ENCODE peak calls at places on chromosome 6, in ten cellular contexts. Z is psoas muscle, B is germinal center, C is T-helper 1 cell, Q is iris pigment epithelial cell, X is islet precursor cell, J is activated B cell treated with CpG ODN at 0.5 μM for 24 hours, L is fibroblast of mammary gland, G is A673, U is A549. V is an unnamed sample.

GRCh38 chr6:107304421-107305025 is 154.8 kb downstream of the PDSS2 start:
- DNase-seq in Z (no peak), B (no peak), C (no peak), Q (peak; percentile 43), X (peak; percentile 69), J (no peak), L (peak; percentile 39), G (no peak), U (no peak), V (no peak)

GRCh38 chr6:167210375-167211295 is 52.9 kb upstream of the GPR31 start:
- DNase-seq in Z (no peak), B (no peak), C (no peak), Q (no peak), X (peak; percentile 94), J (no peak), L (no peak), G (no peak), U (no peak), V (no peak)

GRCh38 chr6:154127638-154128037 is 88.6 kb downstream of the OPRM1 start:
- DNase-seq in Z (no peak), B (no peak), C (no peak), Q (no peak), X (no peak), J (no peak), L (no peak), G (peak; percentile 49), U (no peak), V (no peak)

GRCh38 chr6:31826793-31827285 is 699 bp upstream of the HSPA1B start:
- DNase-seq in Z (peak; percentile 93), B (peak; percentile 68), C (no peak), Q (peak; percentile 83), X (no peak), J (no peak), L (peak; percentile 88), G (peak; percentile 87), U (peak; percentile 53), V (no peak)

GRCh38 chr6:165556116-165556843 is 106.8 kb downstream of the PDE10A start:
- DNase-seq in Z (no peak), B (no peak), C (no peak), Q (peak; percentile 18), X (no peak), J (no peak), L (no peak), G (no peak), U (no peak), V (no peak)

GRCh38 chr6:154463573-154464419 is 46.7 kb downstream of the CNKSR3 start:
- DNase-seq in Z (no peak), B (no peak), C (no peak), Q (no peak), X (no peak), J (no peak), L (no peak), G (no peak), U (no peak), V (no peak)

GRCh38 chr6:7137335-7138106 is 29.8 kb downstream of the RREB1 start:
- DNase-seq in Z (peak; percentile 76), B (peak; percentile 38), C (peak; percentile 23), Q (peak; percentile 73), X (peak; percentile 73), J (no peak), L (peak; percentile 69), G (peak; percentile 76), U (no peak), V (peak; percentile 58)

GRCh38 chr6:135212935-135213334 is 31.8 kb downstream of the MYB start:
- DNase-seq in Z (no peak), B (no peak), C (no peak), Q (peak; percentile 74), X (no peak), J (no peak), L (peak; percentile 34), G (no peak), U (no peak), V (peak; percentile 21)

GRCh38 chr6:152295346-152295745 is 341.8 kb downstream of the SYNE1 start:
- DNase-seq in Z (no peak), B (no peak), C (no peak), Q (peak; percentile 97), X (no peak), J (no peak), L (peak; percentile 99), G (no peak), U (no peak), V (no peak)

GRCh38 chr6:43246301-43247114 is 3.2 kb downstream of the TTBK1 start:
- DNase-seq in Z (peak; percentile 73), B (peak; percentile 53), C (no peak), Q (no peak), X (peak; percentile 76), J (no peak), L (no peak), G (no peak), U (peak; percentile 35), V (no peak)

GRCh38 chr6:117494694-117495318 is 12.3 kb downstream of the DCBLD1 start:
- DNase-seq in Z (no peak), B (no peak), C (no peak), Q (no peak), X (no peak), J (no peak), L (peak; percentile 80), G (no peak), U (no peak), V (no peak)

GRCh38 chr6:158002951-158003853 is 21.5 kb downstream of the SYNJ2 start:
- DNase-seq in Z (peak; percentile 74), B (no peak), C (no peak), Q (peak; percentile 91), X (no peak), J (no peak), L (peak; percentile 84), G (no peak), U (no peak), V (no peak)

GRCh38 chr6:116087437-116088027 is 13.1 kb upstream of the NT5DC1 start:
- DNase-seq in Z (no peak), B (no peak), C (no peak), Q (peak; percentile 65), X (no peak), J (peak; percentile 18), L (peak; percentile 26), G (no peak), U (no peak), V (no peak)

GRCh38 chr6:130676077-130676772 is 151.0 kb upstream of the SMLR1 start:
- DNase-seq in Z (no peak), B (no peak), C (no peak), Q (peak; percentile 7), X (peak; percentile 66), J (no peak), L (no peak), G (peak; percentile 46), U (no peak), V (no peak)

GRCh38 chr6:119284861-119285521 is 64.6 kb downstream of the MAN1A1 start:
- DNase-seq in Z (no peak), B (peak; percentile 27), C (no peak), Q (peak; percentile 12), X (no peak), J (no peak), L (no peak), G (no peak), U (no peak), V (peak; percentile 19)

GRCh38 chr6:14804444-14805210 is 441.2 kb upstream of the JARID2 start:
- DNase-seq in Z (peak; percentile 86), B (no peak), C (no peak), Q (peak; percentile 70), X (no peak), J (no peak), L (peak; percentile 87), G (no peak), U (no peak), V (no peak)

GRCh38 chr6:146997062-146997461 is 207.2 kb upstream of the STXBP5 start:
- DNase-seq in Z (no peak), B (no peak), C (no peak), Q (peak; percentile 91), X (no peak), J (no peak), L (peak; percentile 88), G (no peak), U (no peak), V (no peak)

GRCh38 chr6:148192310-148192709 is 150.3 kb upstream of the SASH1 start:
- DNase-seq in Z (no peak), B (no peak), C (no peak), Q (peak; percentile 88), X (no peak), J (no peak), L (peak; percentile 98), G (no peak), U (no peak), V (no peak)

GRCh38 chr6:53805016-53805415 is 10.2 kb downstream of the LRRC1 start:
- DNase-seq in Z (no peak), B (no peak), C (no peak), Q (no peak), X (no peak), J (no peak), L (no peak), G (no peak), U (no peak), V (no peak)

GRCh38 chr6:42041131-42042055 is 8.9 kb upstream of the TAF8 start:
- DNase-seq in Z (no peak), B (no peak), C (no peak), Q (no peak), X (no peak), J (no peak), L (no peak), G (no peak), U (no peak), V (no peak)

GRCh38 chr6:73264446-73264845 is 1.4 kb upstream of the KHDC1 start:
- DNase-seq in Z (no peak), B (no peak), C (no peak), Q (no peak), X (peak; percentile 82), J (no peak), L (no peak), G (no peak), U (no peak), V (no peak)

GRCh38 chr6:117440558-117441525 is 15.1 kb upstream of the ROS1 start:
- DNase-seq in Z (no peak), B (no peak), C (no peak), Q (peak; percentile 96), X (no peak), J (no peak), L (peak; percentile 99), G (no peak), U (peak; percentile 35), V (no peak)

GRCh38 chr6:84422380-84422968 is 195.0 kb upstream of the CEP162 start:
- DNase-seq in Z (peak; percentile 63), B (no peak), C (no peak), Q (peak; percentile 66), X (peak; percentile 86), J (no peak), L (peak; percentile 49), G (peak; percentile 63), U (peak; percentile 18), V (no peak)

GRCh38 chr6:16249971-16250370 is 11.6 kb downstream of the GMPR start:
- DNase-seq in Z (no peak), B (no peak), C (no peak), Q (no peak), X (peak; percentile 86), J (no peak), L (no peak), G (no peak), U (no peak), V (no peak)

GRCh38 chr6:165045631-165046030 is 263.8 kb downstream of the C6orf118 start:
- DNase-seq in Z (no peak), B (no peak), C (no peak), Q (no peak), X (no peak), J (no peak), L (no peak), G (no peak), U (no peak), V (no peak)

GRCh38 chr6:113763311-113763766 is 93.8 kb upstream of the MARCKS start:
- DNase-seq in Z (no peak), B (no peak), C (no peak), Q (peak; percentile 5), X (peak; percentile 54), J (no peak), L (peak; percentile 8), G (no peak), U (no peak), V (no peak)